ENCODE peak calls at places on chromosomes 12 and 14, in four cellular contexts. Z is GM12878, A is HepG2, Q is H1. I is an unnamed sample.

GRCh38 chr12:26239508-26240328 is 44.3 kb downstream of the SSPN start:
- DNase-seq in Z (no peak), A (peak), Q (no peak), I (no peak)

GRCh38 chr12:93638095-93638494 is 39.1 kb upstream of the CRADD start:
- DNase-seq in Z (no peak), A (no peak), Q (no peak), I (no peak)

GRCh38 chr14:68564826-68565760 is 227.8 kb downstream of the ZFP36L1 start:
- DNase-seq in Z (no peak), A (peak), Q (no peak), I (no peak)

GRCh38 chr14:81868172-81868571 is 334.5 kb upstream of the SEL1L start:
- DNase-seq in Z (no peak), A (no peak), Q (no peak), I (no peak)

GRCh38 chr14:80850197-80850814 is 91.2 kb downstream of the CEP128 start:
- DNase-seq in Z (no peak), A (peak), Q (no peak), I (peak)

GRCh38 chr12:48514728-48515127 is 10.7 kb upstream of the OR8S1 start:
- DNase-seq in Z (no peak), A (no peak), Q (no peak), I (no peak)

GRCh38 chr12:30021046-30021833 is 237.5 kb upstream of the TMTC1 start:
- DNase-seq in Z (no peak), A (no peak), Q (no peak), I (no peak)

GRCh38 chr12:42617622-42618021 is 28.1 kb upstream of the PRICKLE1 start:
- DNase-seq in Z (no peak), A (no peak), Q (no peak), I (no peak)

GRCh38 chr12:57619434-57620244 is 8.4 kb downstream of the ARHGEF25 start:
- DNase-seq in Z (no peak), A (no peak), Q (no peak), I (no peak)

GRCh38 chr14:49863483-49864262 is 11.1 kb upstream of the NEMF start:
- DNase-seq in Z (no peak), A (no peak), Q (no peak), I (peak)

GRCh38 chr14:91418387-91419043 is 895 bp upstream of the CCDC88C start:
- DNase-seq in Z (no peak), A (peak), Q (peak), I (peak)

GRCh38 chr14:51511265-51511664 is 140.4 kb upstream of the FRMD6 start:
- DNase-seq in Z (no peak), A (no peak), Q (no peak), I (no peak)

GRCh38 chr12:109729837-109730200 is 16.2 kb downstream of the FAM222A start:
- DNase-seq in Z (no peak), A (no peak), Q (no peak), I (peak)

GRCh38 chr12:116718578-116719454 is 19.1 kb downstream of the SPRING1 start:
- DNase-seq in Z (no peak), A (no peak), Q (no peak), I (no peak)

GRCh38 chr14:97077253-97077653 is 280.1 kb downstream of the VRK1 start:
- DNase-seq in Z (peak), A (no peak), Q (no peak), I (peak)

GRCh38 chr14:23005861-23006534 is 3.9 kb downstream of the C14orf93 start:
- DNase-seq in Z (no peak), A (no peak), Q (no peak), I (no peak)

GRCh38 chr12:6157482-6157881 is 33.0 kb upstream of the VWF start:
- DNase-seq in Z (no peak), A (no peak), Q (no peak), I (no peak)

GRCh38 chr12:54140958-54141388 is 47.8 kb downstream of the SMUG1 start:
- DNase-seq in Z (no peak), A (no peak), Q (no peak), I (no peak)

GRCh38 chr12:29991924-29992323 is 208.2 kb upstream of the TMTC1 start:
- DNase-seq in Z (no peak), A (no peak), Q (no peak), I (no peak)

GRCh38 chr14:24406416-24406815 is 7.6 kb downstream of the NYNRIN start:
- DNase-seq in Z (no peak), A (no peak), Q (no peak), I (no peak)

GRCh38 chr12:40224439-40225291 is at the start of gene LRRK2:
- DNase-seq in Z (no peak), A (no peak), Q (no peak), I (peak)

GRCh38 chr14:65043893-65044595 is 57.3 kb downstream of the FNTB start:
- DNase-seq in Z (no peak), A (no peak), Q (no peak), I (no peak)

GRCh38 chr12:127539499-127539898 is 727.5 kb upstream of the TMEM132C start:
- DNase-seq in Z (no peak), A (no peak), Q (no peak), I (peak)

GRCh38 chr12:114986849-114987248 is 302.9 kb upstream of the TBX3 start:
- DNase-seq in Z (no peak), A (no peak), Q (no peak), I (no peak)

DNA sequence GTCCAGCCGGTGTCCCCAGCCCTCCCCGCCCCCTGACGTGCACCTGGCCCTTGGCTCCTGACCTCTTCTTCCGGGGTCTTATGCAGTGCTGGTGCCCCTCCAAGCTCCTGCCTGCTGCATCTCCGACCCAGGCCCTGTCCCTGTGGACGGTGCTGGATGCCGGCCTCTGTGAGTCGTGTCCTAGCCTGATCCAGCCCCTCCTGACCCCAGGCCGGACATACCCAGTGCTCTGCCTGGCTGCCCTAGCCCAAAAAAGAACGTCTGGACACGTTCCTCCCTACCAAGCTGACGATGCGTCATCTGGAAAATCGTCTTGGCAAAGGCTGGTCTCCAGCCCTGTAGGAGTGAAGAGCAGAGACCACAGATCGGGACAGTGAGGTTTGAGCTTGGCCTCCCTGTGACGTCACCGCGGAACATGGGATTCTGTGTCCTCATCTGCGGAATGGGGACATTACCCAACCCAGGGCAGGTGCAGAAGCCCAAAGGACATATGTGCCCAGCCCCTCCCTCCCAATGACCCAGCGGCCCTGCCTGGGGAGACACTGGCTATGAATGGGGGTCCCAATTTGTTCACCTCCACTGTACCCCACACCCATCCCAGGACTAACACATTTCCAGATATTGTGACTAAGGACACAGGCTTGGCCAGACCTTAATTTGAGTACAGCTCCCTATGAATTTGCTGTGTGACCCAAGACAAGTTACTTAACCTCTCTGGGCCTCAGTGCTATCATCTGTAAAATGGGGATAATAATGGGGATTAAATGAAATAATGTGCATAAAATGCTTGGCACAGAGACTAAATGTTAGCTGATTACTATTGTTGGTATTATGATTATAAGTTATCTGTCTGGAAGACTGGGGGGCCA is 51.0 kb upstream of the BCL11B start:
- DNase-seq in Z (no peak), A (no peak), Q (no peak), I (no peak)
- TF ChIP-seq RAD21 in Z (no peak), A (no peak), Q (no peak), I (no peak)

DNA sequence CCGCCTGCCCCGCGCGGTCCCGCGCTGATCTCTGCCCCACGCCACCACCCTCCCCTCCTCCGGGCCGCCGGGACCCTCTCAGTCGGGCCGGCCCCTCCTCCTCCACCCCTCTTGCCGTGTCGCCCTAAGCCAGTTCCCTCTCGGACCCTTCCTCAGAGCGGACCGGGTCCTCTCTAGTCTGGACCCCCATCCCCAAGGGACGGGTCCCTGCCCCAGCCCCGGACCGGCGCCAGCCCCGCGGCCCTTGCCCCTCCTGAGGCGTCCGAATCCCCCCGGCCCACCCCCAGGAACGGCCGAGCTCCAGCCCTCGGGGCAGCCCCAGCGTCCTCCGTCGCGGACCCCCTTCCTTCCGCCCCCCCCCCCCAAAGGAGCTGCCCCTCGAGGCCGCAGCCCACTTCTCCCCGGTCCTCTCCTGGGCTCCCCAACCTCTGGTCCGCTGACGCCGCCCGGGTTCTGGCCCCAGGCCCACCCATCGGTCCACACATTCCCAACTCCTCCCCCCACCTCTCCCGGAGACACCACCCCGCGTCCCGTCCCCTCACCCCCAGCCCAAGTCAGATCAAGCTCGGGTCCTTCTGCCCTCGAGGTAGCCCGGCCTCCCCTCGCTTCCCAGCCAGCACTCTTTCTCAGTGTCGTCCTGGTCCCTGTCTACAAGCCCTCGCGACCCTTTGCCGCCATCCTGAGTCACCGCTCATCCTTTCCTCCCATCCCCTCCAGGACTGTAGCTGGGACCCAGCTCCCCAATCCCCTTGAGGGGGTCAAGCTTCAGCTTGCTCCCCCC is 690 bp downstream of the PPP4R4 start:
- DNase-seq in Z (no peak), A (no peak), Q (no peak), I (peak)
- TF ChIP-seq TCF12 in Z (no peak), A (no peak), Q (no peak), I (no peak)

GRCh38 chr12:18576104-18576622 is 161.6 kb downstream of the PLCZ1 start:
- DNase-seq in Z (no peak), A (no peak), Q (no peak), I (no peak)
- TF ChIP-seq RAD21 in Z (no peak), A (no peak), Q (no peak), I (no peak)

GRCh38 chr14:94306047-94306978 is 13.2 kb upstream of the SERPINA10 start:
- DNase-seq in Z (no peak), A (no peak), Q (no peak), I (no peak)

GRCh38 chr14:94310248-94310647 is 12.9 kb downstream of the SERPINA6 start:
- DNase-seq in Z (no peak), A (no peak), Q (no peak), I (no peak)

GRCh38 chr14:94305620-94306019 is 12.6 kb upstream of the SERPINA10 start:
- DNase-seq in Z (no peak), A (no peak), Q (no peak), I (no peak)

GRCh38 chr14:94309721-94310120 is 13.4 kb downstream of the SERPINA6 start:
- DNase-seq in Z (no peak), A (no peak), Q (no peak), I (no peak)

DNA sequence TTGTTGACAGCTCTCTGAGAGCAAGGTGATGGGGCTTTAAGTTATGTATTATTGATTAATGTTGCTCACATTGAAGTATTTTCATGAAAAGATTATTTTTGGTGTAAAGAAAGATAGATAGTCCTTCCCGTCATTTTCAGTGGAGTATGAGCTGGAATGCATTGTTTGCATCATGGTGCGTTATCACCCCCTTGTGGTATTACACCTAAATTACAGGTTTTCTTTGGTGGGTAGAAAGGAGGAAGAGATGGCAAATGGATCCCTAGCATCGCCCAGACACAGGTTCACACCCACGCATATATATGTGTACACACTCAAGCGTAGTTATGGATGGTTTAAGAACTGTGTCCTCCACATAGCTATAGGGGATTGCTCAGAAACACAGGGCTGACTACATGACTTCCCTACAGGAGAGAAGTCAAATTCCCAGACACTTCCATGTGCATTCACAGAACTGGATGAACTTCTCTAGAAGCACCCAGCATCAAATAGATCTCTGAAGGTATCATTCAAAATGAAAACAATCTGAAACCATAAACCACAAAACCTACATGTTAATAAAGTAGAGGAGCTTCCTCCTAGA is 14.4 kb upstream of the SERPINA10 start:
- DNase-seq in Z (no peak), A (peak), Q (no peak), I (no peak)
- TF ChIP-seq TCF12 in Z (no peak), A (no peak), Q (no peak), I (no peak)

GRCh38 chr12:76636141-76636692 is 76.6 kb upstream of the OSBPL8 start:
- DNase-seq in Z (no peak), A (no peak), Q (no peak), I (no peak)
- TF ChIP-seq RAD21 in Z (no peak), A (no peak), Q (no peak), I (no peak)

DNA sequence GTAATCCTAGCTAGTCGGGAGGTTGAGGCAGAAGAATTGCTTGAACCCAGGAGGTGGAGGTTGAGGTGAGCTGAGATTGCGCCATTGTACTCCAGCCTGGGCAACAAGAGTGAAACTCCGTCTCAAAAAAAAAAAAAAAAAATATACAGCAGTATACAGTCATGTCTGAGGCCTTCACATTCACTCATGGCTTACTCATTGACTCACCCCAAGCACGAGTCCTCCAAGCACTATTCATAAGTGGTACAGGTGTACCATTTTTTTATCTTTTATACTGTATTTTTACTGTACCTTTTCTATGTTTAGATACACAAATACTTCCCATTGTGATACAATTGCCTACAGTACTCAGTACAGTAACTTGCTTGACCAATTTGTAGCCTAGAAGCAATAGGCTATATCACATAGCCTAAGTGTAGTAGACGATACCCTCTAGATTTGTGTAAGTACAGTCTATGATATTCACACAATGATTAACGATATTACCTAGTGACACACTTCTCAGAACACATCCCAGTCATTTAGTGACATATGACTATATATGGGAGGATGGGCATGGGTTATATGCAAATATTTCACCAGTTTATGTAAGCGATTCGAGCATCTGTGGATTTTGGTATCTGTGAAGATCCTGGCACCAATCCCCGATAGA is 12.2 kb downstream of the LLPH start:
- DNase-seq in Z (no peak), A (no peak), Q (no peak), I (no peak)
- TF ChIP-seq TCF12 in Z (no peak), A (no peak), Q (no peak), I (no peak)

GRCh38 chr14:100304825-100305445 is 1.3 kb downstream of the SLC25A29 start:
- DNase-seq in Z (no peak), A (no peak), Q (no peak), I (no peak)
- TF ChIP-seq RAD21 in Z (no peak), A (no peak), Q (no peak), I (no peak)